ENCODE peak calls at places on chromosome 6, in six cellular contexts. L, K, Z, I, N and M are unnamed samples.

GRCh38 chr6:118324081-118324480 is 224.0 kb upstream of the PLN start:
- DNase-seq in K (no peak), L (no peak), N (no peak), I (no peak), Z (no peak), M (no peak)

GRCh38 chr6:93915961-93916360 is 496.6 kb upstream of the EPHA7 start:
- DNase-seq in K (no peak), I (no peak), L (no peak), N (no peak), Z (no peak), M (no peak)

GRCh38 chr6:72245565-72245964 is 359.2 kb downstream of the RIMS1 start:
- DNase-seq in I (no peak), N (no peak), Z (no peak), K (no peak), L (no peak), M (no peak)

GRCh38 chr6:37236921-37237320 is 20.7 kb upstream of the TBC1D22B start:
- DNase-seq in L (no peak), I (peak; percentile 71), Z (no peak), K (no peak), N (no peak), M (no peak)

GRCh38 chr6:26125015-26125690 is 37.9 kb downstream of the HFE start:
- DNase-seq in I (peak; percentile 34), K (no peak), L (no peak), Z (no peak), N (no peak), M (peak; percentile 35)

GRCh38 chr6:37698264-37699137 is 818 bp upstream of the MDGA1 start:
- DNase-seq in Z (no peak), I (peak; percentile 63), L (no peak), N (peak; percentile 33), K (peak; percentile 24), M (peak; percentile 29)

GRCh38 chr6:56555438-56555872 is 87.2 kb downstream of the DST start:
- DNase-seq in N (no peak), Z (peak; percentile 26), I (peak; percentile 50), L (no peak), K (peak; percentile 45), M (no peak)

GRCh38 chr6:26156105-26156849 is 69.0 kb downstream of the HFE start:
- DNase-seq in I (peak; percentile 90), Z (peak; percentile 91), L (peak; percentile 87), N (peak; percentile 93), K (peak; percentile 90), M (peak; percentile 91)

GRCh38 chr6:144390886-144391285 is 105.8 kb downstream of the UTRN start:
- DNase-seq in K (no peak), L (no peak), I (peak; percentile 54), N (no peak), Z (peak; percentile 40), M (no peak)

GRCh38 chr6:34979994-34980393 is 90.9 kb downstream of the ANKS1A start:
- DNase-seq in N (no peak), I (no peak), L (no peak), K (no peak), Z (no peak), M (no peak)

GRCh38 chr6:127522714-127523113 is 3.6 kb upstream of the MTCL3 start:
- DNase-seq in L (no peak), K (no peak), N (no peak), I (no peak), Z (no peak), M (no peak)

GRCh38 chr6:40586369-40586768 is 795 bp downstream of the LRFN2 start:
- DNase-seq in Z (no peak), K (no peak), I (no peak), N (no peak), L (no peak), M (no peak)

GRCh38 chr6:71387179-71387578 is 98.6 kb downstream of the OGFRL1 start:
- DNase-seq in N (no peak), Z (peak; percentile 79), I (peak; percentile 84), L (no peak), K (no peak), M (peak; percentile 61)

GRCh38 chr6:8904754-8905153 is 469.4 kb upstream of the SLC35B3 start:
- DNase-seq in L (no peak), N (no peak), Z (no peak), I (no peak), K (no peak), M (peak; percentile 21)

GRCh38 chr6:98924647-98925046 is 23.1 kb downstream of the FBXL4 start:
- DNase-seq in Z (no peak), I (no peak), K (peak; percentile 45), N (no peak), L (no peak), M (no peak)

GRCh38 chr6:97110149-97110548 is 172.9 kb downstream of the MMS22L start:
- DNase-seq in K (no peak), N (no peak), L (no peak), I (no peak), Z (no peak), M (no peak)

GRCh38 chr6:5274231-5274630 is 12.9 kb downstream of the FARS2 start:
- DNase-seq in N (no peak), K (no peak), L (no peak), Z (no peak), I (no peak), M (no peak)

GRCh38 chr6:11268978-11269377 is 36.5 kb upstream of the NEDD9 start:
- DNase-seq in Z (no peak), N (no peak), K (no peak), I (no peak), L (no peak), M (no peak)

GRCh38 chr6:157282279-157282678 is 41.0 kb downstream of the TMEM242 start:
- DNase-seq in N (no peak), K (no peak), Z (no peak), L (no peak), I (no peak), M (no peak)

GRCh38 chr6:134004714-134005113 is 47.7 kb downstream of the SLC2A12 start:
- DNase-seq in K (no peak), I (no peak), Z (no peak), L (no peak), N (no peak), M (no peak)

GRCh38 chr6:43985329-43985728 is 141.9 kb downstream of the MRPL14 start:
- DNase-seq in N (no peak), I (no peak), K (no peak), Z (no peak), L (no peak), M (no peak)

GRCh38 chr6:148021715-148022114 is 320.9 kb upstream of the SASH1 start:
- DNase-seq in Z (no peak), I (no peak), L (no peak), K (no peak), N (no peak), M (no peak)

GRCh38 chr6:87341899-87342298 is 2.7 kb upstream of the C6orf163 start:
- DNase-seq in I (no peak), K (no peak), N (no peak), L (no peak), Z (no peak), M (no peak)

GRCh38 chr6:149246691-149247384 is 70.7 kb upstream of the TAB2 start:
- DNase-seq in Z (no peak), K (no peak), L (no peak), I (no peak), N (no peak), M (no peak)

GRCh38 chr6:3389390-3390167 is 67.3 kb downstream of the SLC22A23 start:
- DNase-seq in Z (peak; percentile 18), L (no peak), N (no peak), K (no peak), I (peak; percentile 96), M (peak; percentile 92)

GRCh38 chr6:34606477-34607130 is 50.5 kb upstream of the SPDEF start:
- DNase-seq in K (no peak), I (no peak), L (no peak), N (no peak), Z (no peak), M (no peak)

GRCh38 chr6:53628354-53629119 is 37.0 kb downstream of the KLHL31 start:
- DNase-seq in I (peak; percentile 44), K (no peak), N (peak; percentile 75), L (no peak), Z (no peak), M (peak; percentile 91)

GRCh38 chr6:21327326-21328140 is 266.0 kb upstream of the SOX4 start:
- DNase-seq in I (no peak), Z (no peak), L (no peak), N (no peak), K (no peak), M (no peak)

GRCh38 chr6:36592221-36592655 is 1.9 kb upstream of the SRSF3 start:
- DNase-seq in Z (no peak), L (no peak), I (no peak), N (no peak), K (no peak), M (no peak)

GRCh38 chr6:131262060-131262459 is 126.8 kb downstream of the AKAP7 start:
- DNase-seq in N (no peak), L (no peak), I (no peak), Z (no peak), K (no peak), M (no peak)
- TF ChIP-seq CTCF in N (no peak), L (peak; percentile 28), I (no peak), Z (no peak), K (no peak), M (no peak)

GRCh38 chr6:150928882-150929281 is 63.4 kb downstream of the MTHFD1L start:
- DNase-seq in N (no peak), L (no peak), K (no peak), Z (no peak), I (no peak), M (no peak)
- TF ChIP-seq CTCF in N (no peak), L (peak; percentile 64), K (no peak), Z (peak; percentile 26), I (peak; percentile 27), M (peak; percentile 19)

DNA sequence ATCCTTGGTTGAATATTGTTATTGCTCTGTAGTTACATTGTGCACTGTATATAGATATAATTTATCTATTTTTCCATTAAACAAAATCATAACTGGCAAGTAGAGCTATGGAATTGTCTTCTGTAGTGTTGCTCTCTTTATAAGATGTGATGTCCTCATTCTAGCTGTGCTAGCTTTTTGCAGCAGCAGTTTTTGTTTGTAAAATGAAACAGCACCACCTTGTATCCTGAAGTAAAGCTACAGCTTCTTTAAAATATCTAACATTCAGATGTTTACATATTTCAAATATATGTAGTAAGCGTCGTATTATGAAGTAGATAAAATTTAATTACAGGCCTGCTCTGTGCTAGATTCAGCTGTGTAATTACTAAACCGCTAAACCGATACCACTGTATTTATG is 328.8 kb upstream of the MANEA start:
- DNase-seq in L (no peak), I (peak; percentile 29), K (no peak), N (no peak), Z (no peak), M (no peak)
- TF ChIP-seq CTCF in L (peak; percentile 4), I (no peak), K (no peak), N (no peak), Z (no peak), M (no peak)

DNA sequence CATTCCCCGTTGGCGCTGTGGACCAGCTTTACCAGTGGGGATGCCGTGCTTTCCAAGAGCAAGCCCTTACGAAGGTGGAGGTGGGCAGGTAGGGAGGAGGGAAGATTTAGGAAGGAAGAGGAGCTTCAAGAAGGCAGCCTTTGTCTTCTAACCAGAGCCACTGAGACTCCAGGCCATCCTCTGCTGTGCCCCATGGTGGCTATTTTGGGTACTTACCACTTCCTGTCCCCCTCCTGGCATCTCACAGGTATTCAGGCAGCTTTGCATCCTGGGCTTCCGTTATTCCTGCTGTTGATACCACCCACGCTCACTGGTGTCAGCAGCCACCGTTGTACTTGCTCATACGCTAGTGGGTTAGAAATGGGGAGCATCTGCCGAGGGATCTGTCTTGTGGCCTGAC is 22.9 kb downstream of the ERMARD start:
- DNase-seq in N (no peak), I (no peak), K (no peak), Z (no peak), L (no peak), M (no peak)
- TF ChIP-seq CTCF in N (no peak), I (no peak), K (no peak), Z (no peak), L (no peak), M (no peak)